ENCODE peak calls at places on chromosomes 11 and 22, in four cellular contexts. O, V, L and W are unnamed samples.

GRCh38 chr11:62000539-62001446 is 33.4 kb upstream of the FTH1 start:
- DNase-seq in O (no peak), V (no peak), L (no peak), W (no peak)

GRCh38 chr11:119363874-119364590 is 17.5 kb downstream of the USP2 start:
- DNase-seq in O (no peak), V (peak), L (no peak), W (no peak)

GRCh38 chr11:59208956-59209355 is 3.8 kb downstream of the MPEG1 start:
- DNase-seq in O (no peak), V (no peak), L (no peak), W (no peak)

GRCh38 chr11:32099516-32099915 is 8.6 kb downstream of the RCN1 start:
- DNase-seq in O (no peak), V (no peak), L (no peak), W (no peak)

GRCh38 chr11:122601131-122602125 is 54.1 kb upstream of the UBASH3B start:
- DNase-seq in O (no peak), V (no peak), L (no peak), W (no peak)

GRCh38 chr22:26610072-26610958 is 7.5 kb downstream of the CRYBB1 start:
- DNase-seq in O (no peak), V (no peak), L (no peak), W (no peak)

GRCh38 chr11:86932942-86933875 is 22.0 kb downstream of the FZD4 start:
- DNase-seq in O (no peak), V (no peak), L (no peak), W (no peak)

GRCh38 chr11:67265633-67266423 is 445 bp upstream of the GRK2 start:
- DNase-seq in O (peak), V (peak), L (peak), W (peak)

DNA sequence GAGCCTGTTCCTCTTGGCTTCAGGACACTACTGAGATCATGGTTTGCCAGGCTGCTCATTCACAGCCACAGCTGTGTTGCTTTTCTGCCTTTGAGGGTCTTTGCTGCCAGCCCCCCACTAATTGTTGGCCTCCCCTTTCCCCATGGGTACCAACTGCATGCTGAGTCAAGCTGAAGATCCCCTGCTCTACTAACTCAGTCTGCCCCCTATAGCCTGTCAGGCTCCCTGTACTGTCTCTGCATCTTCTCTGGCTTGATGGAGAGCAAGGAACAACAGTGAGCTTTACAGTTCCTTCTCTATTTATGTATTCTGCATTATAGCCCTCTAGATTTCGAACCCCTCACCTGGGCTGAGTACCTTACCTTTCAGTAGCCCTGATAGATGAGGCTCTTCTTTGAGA is 257.6 kb upstream of the CADM1 start:
- DNase-seq in O (no peak), V (no peak), L (no peak), W (no peak)
- TF ChIP-seq CTCF in O (no peak), V (no peak), L (peak), W (no peak)

DNA sequence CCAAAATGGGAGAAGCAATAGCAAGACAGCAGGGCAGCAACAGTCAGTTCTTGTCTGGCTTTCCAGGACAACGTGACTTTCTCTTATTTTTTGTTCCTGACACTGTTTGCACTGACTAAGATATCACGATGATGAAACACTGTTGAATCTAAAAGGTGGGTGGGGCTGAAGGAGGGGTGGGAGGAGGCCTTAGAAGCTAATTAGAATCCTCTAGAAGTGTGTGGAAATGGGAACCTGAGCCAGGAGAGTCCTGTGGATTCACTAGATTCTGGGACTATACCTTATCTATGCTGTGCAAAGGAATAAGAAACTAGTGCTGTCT is 300.3 kb downstream of the ST3GAL4 start:
- DNase-seq in O (peak), V (no peak), L (no peak), W (no peak)
- TF ChIP-seq CTCF in O (no peak), V (no peak), L (no peak), W (no peak)

DNA sequence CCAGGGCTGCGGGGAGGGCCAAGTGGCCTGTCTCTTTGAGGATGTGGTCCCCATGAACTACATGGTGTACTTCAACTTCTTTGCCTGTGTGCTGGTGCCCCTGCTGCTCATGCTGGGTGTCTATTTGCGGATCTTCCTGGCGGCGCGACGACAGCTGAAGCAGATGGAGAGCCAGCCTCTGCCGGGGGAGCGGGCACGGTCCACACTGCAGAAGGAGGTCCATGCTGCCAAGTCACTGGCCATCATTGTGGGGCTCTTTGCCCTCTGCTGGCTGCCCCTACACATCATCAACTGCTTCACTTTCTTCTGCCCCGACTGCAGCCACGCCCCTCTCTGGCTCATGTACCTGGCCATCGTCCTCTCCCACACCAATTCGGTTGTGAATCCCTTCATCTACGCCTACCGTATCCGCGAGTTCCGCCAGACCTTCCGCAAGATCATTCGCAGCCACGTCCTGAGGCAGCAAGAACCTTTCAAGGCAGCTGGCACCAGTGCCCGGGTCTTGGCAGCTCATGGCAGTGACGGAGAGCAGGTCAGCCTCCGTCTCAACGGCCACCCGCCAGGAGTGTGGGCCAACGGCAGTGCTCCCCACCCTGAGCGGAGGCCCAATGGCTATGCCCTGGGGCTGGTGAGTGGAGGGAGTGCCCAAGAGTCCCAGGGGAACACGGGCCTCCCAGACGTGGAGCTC is 13.5 kb downstream of the ADORA2A start:
- DNase-seq in O (no peak), V (no peak), L (no peak), W (no peak)
- TF ChIP-seq CTCF in O (no peak), V (no peak), L (no peak), W (no peak)

GRCh38 chr11:132464939-132465338 is 1067.4 kb downstream of the OPCML start:
- DNase-seq in O (no peak), V (no peak), L (no peak), W (no peak)
- TF ChIP-seq CTCF in O (no peak), V (no peak), L (no peak), W (no peak)